ENCODE peak calls at places on chromosomes 11 and 22, in six cellular contexts. D is esophagus squamous epithelium, R is AG09309, B is coronary artery, I is astrocyte of the cerebellum, N is BE2C. V is an unnamed sample.

GRCh38 chr11:118142081-118142480 is 10.5 kb downstream of the SCN4B start:
- DNase-seq in D (no peak), R (no peak), B (no peak), I (no peak), N (no peak), V (no peak)

GRCh38 chr22:44664149-44664548 is 37.9 kb upstream of the PRR5 start:
- DNase-seq in D (no peak), R (no peak), B (no peak), I (no peak), N (peak; percentile 51), V (peak; percentile 86)

GRCh38 chr11:5123802-5124521 is 14.2 kb downstream of the OR52A5 start:
- DNase-seq in D (no peak), R (peak; percentile 34), B (no peak), I (peak; percentile 60), N (peak; percentile 53), V (no peak)

GRCh38 chr11:134536677-134537076 is 124.6 kb upstream of the B3GAT1 start:
- DNase-seq in D (no peak), R (no peak), B (peak; percentile 29), I (no peak), N (no peak), V (no peak)

GRCh38 chr11:116148056-116148455 is 624.7 kb downstream of the BUD13 start:
- DNase-seq in D (no peak), R (no peak), B (no peak), I (no peak), N (no peak), V (peak; percentile 37)

GRCh38 chr11:17752144-17752543 is 17.6 kb downstream of the KCNC1 start:
- DNase-seq in D (no peak), R (no peak), B (no peak), I (no peak), N (no peak), V (no peak)

GRCh38 chr22:39562839-39563489 is 7.6 kb upstream of the CACNA1I start:
- DNase-seq in D (no peak), R (no peak), B (no peak), I (no peak), N (no peak), V (no peak)

GRCh38 chr11:126635511-126635910 is 280.0 kb downstream of the ST3GAL4 start:
- DNase-seq in D (no peak), R (no peak), B (no peak), I (no peak), N (no peak), V (no peak)

GRCh38 chr11:117226388-117227385 is 5.2 kb downstream of the PCSK7 start:
- DNase-seq in D (no peak), R (peak; percentile 46), B (peak; percentile 76), I (peak; percentile 64), N (peak; percentile 61), V (no peak)

GRCh38 chr11:34332524-34332923 is 25.3 kb downstream of the ABTB2 start:
- DNase-seq in D (no peak), R (no peak), B (no peak), I (no peak), N (no peak), V (no peak)

GRCh38 chr22:29108137-29108536 is 35.3 kb downstream of the KREMEN1 start:
- DNase-seq in D (no peak), R (no peak), B (no peak), I (no peak), N (no peak), V (no peak)

GRCh38 chr11:96085349-96085910 is 161.5 kb upstream of the MTMR2 start:
- DNase-seq in D (no peak), R (no peak), B (no peak), I (no peak), N (no peak), V (no peak)

GRCh38 chr11:86183694-86184093 is 60.9 kb upstream of the EED start:
- DNase-seq in D (no peak), R (no peak), B (no peak), I (no peak), N (no peak), V (no peak)

GRCh38 chr11:85665756-85666155 is 827 bp upstream of the CREBZF start:
- DNase-seq in D (no peak), R (no peak), B (no peak), I (no peak), N (no peak), V (no peak)

GRCh38 chr22:47017245-47017644 is 254.8 kb downstream of the TBC1D22A start:
- DNase-seq in D (no peak), R (no peak), B (no peak), I (no peak), N (no peak), V (no peak)

GRCh38 chr11:64566042-64566914 is 24.7 kb upstream of the SLC22A12 start:
- DNase-seq in D (no peak), R (peak; percentile 39), B (no peak), I (peak; percentile 51), N (peak; percentile 65), V (no peak)

GRCh38 chr22:49368976-49369725 is 458.5 kb downstream of the BRD1 start:
- DNase-seq in D (no peak), R (no peak), B (peak; percentile 53), I (no peak), N (no peak), V (peak; percentile 34)

GRCh38 chr11:87451400-87451799 is 413.7 kb downstream of the TMEM135 start:
- DNase-seq in D (no peak), R (no peak), B (no peak), I (no peak), N (no peak), V (no peak)

GRCh38 chr11:13939952-13940610 is 22.4 kb upstream of the SPON1 start:
- DNase-seq in D (no peak), R (no peak), B (no peak), I (no peak), N (no peak), V (peak; percentile 67)

GRCh38 chr11:74932797-74933196 is 16.1 kb downstream of the XRRA1 start:
- DNase-seq in D (no peak), R (no peak), B (no peak), I (peak; percentile 60), N (no peak), V (no peak)

GRCh38 chr11:65593518-65594414 is 1.8 kb downstream of the KCNK7 start:
- DNase-seq in D (no peak), R (no peak), B (no peak), I (no peak), N (peak; percentile 64), V (no peak)

GRCh38 chr22:50635591-50635990 is 7.6 kb upstream of the ARSA start:
- DNase-seq in D (no peak), R (no peak), B (no peak), I (no peak), N (no peak), V (no peak)

GRCh38 chr11:94423467-94423866 is 22.2 kb upstream of the GPR83 start:
- DNase-seq in D (no peak), R (no peak), B (no peak), I (no peak), N (no peak), V (no peak)
- H3K4me3 ChIP-seq in D (no peak overlapping the region), R (no peak overlapping the region), B (no peak overlapping the region), I (no peak overlapping the region), N (no peak overlapping the region), V (no peak overlapping the region)

GRCh38 chr22:20979243-20979809 is 2.8 kb upstream of the LZTR1 start:
- DNase-seq in D (no peak), R (no peak), B (no peak), I (no peak), N (peak; percentile 77), V (no peak)
- H3K4me3 ChIP-seq in D (peak overlapping the region; percentile 54), R (no peak overlapping the region), B (peak overlapping the region; percentile 30), I (peak overlapping the region; percentile 16), N (no peak overlapping the region), V (peak overlapping the region; percentile 43)

GRCh38 chr11:68469642-68470041 is 9.1 kb downstream of the PPP6R3 start:
- DNase-seq in D (no peak), R (no peak), B (no peak), I (no peak), N (no peak), V (no peak)

GRCh38 chr11:68469122-68469521 is 8.6 kb downstream of the PPP6R3 start:
- DNase-seq in D (no peak), R (no peak), B (no peak), I (no peak), N (no peak), V (no peak)

GRCh38 chr11:68470304-68470811 is 9.8 kb downstream of the PPP6R3 start:
- DNase-seq in D (no peak), R (no peak), B (no peak), I (no peak), N (peak; percentile 62), V (no peak)

GRCh38 chr11:68467446-68467845 is 6.9 kb downstream of the PPP6R3 start:
- DNase-seq in D (no peak), R (no peak), B (no peak), I (no peak), N (no peak), V (no peak)

GRCh38 chr11:68468217-68468828 is 7.8 kb downstream of the PPP6R3 start:
- DNase-seq in D (no peak), R (no peak), B (no peak), I (no peak), N (no peak), V (no peak)
- H3K4me3 ChIP-seq in D (no peak overlapping the region), R (no peak overlapping the region), B (no peak overlapping the region), I (no peak overlapping the region), N (no peak overlapping the region), V (no peak overlapping the region)

GRCh38 chr11:3641701-3642070 is at the start of gene ART5:
- DNase-seq in D (no peak), R (no peak), B (no peak), I (no peak), N (no peak), V (no peak)

GRCh38 chr11:3644817-3645235 is at the start of gene ART1:
- DNase-seq in D (no peak), R (no peak), B (no peak), I (no peak), N (no peak), V (no peak)

GRCh38 chr11:3639841-3640240 is 2.0 kb downstream of the ART5 start:
- DNase-seq in D (no peak), R (no peak), B (no peak), I (no peak), N (no peak), V (no peak)

GRCh38 chr11:3641191-3641590 is 601 bp downstream of the ART5 start:
- DNase-seq in D (no peak), R (no peak), B (no peak), I (no peak), N (no peak), V (no peak)

GRCh38 chr11:3642071-3642951 is 519 bp upstream of the ART5 start:
- DNase-seq in D (no peak), R (no peak), B (no peak), I (peak; percentile 38), N (peak; percentile 72), V (no peak)
- H3K4me3 ChIP-seq in D (peak overlapping the region; percentile 68), R (peak overlapping the region; percentile 48), B (peak overlapping the region; percentile 75), I (peak overlapping the region; percentile 53), N (peak overlapping the region; percentile 37), V (peak overlapping the region; percentile 79)

GRCh38 chr11:62805991-62806441 is 776 bp upstream of the NXF1 start:
- DNase-seq in D (no peak), R (no peak), B (no peak), I (no peak), N (no peak), V (no peak)
- H3K4me3 ChIP-seq in D (peak overlapping the region; percentile 100), R (peak overlapping the region; percentile 61), B (peak overlapping the region; percentile 88), I (peak overlapping the region; percentile 64), N (peak overlapping the region; percentile 69), V (peak overlapping the region; percentile 77)

DNA sequence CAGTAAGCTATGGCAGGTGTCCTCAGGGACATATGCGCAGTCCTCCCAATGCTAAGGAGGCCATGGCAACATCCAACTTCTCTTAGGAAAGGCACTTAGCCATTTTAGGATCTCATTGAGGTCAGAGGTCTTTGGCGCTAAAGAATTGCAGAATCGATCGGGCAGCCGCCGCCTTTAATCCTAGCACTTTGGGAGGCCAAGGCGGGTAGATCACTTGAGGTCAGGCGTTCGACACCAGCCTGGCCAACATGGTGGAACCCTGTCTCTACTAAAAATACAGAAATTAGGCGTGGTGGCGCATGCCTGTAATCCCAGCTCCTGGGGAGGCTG is 1.2 kb upstream of the CHID1 start:
- DNase-seq in D (no peak), R (no peak), B (no peak), I (no peak), N (no peak), V (no peak)
- H3K4me3 ChIP-seq in D (peak overlapping the region; percentile 80), R (no peak overlapping the region), B (peak overlapping the region; percentile 90), I (peak overlapping the region; percentile 85), N (no peak overlapping the region), V (no peak overlapping the region)

V was measured in vagina.